ENCODE peak calls at places on chromosomes 7 and 10, in ten cellular contexts. K is GDM1; M is stimulated activated CD4-positive, alpha-beta T cell treated with anti-CD3 and anti-CD28 coated beads, Interleukin-4, amount 100 ng/mL, for 4 hours; F is HTR-8/SVneo; P is CD8-positive, alpha-beta T cell; Z is A172; X is effector CD8-positive, alpha-beta T cell; L is astrocyte of the spinal cord; S is central memory CD4-positive, alpha-beta T cell; T is globus pallidus. U is an unnamed sample.
A peak's percentile ranks its signal among the peaks of the same experiment; 100 is the strongest.

GRCh38 chr10:100948916-100949315 is 20.4 kb upstream of the SEMA4G start:
- DNase-seq in M (no peak), Z (no peak), X (no peak), F (no peak), S (no peak), K (no peak), L (no peak), T (no peak), P (no peak), U (no peak)

GRCh38 chr7:138663741-138664710 is 37.1 kb downstream of the SVOPL start:
- DNase-seq in K (peak; percentile 14), P (no peak), F (no peak), X (no peak), L (peak; percentile 6), M (peak; percentile 1), T (peak; percentile 15), Z (no peak), S (no peak), U (peak; percentile 88)

GRCh38 chr7:71313562-71313961 is 181.6 kb downstream of the GALNT17 start:
- DNase-seq in P (no peak), X (no peak), L (no peak), S (no peak), F (no peak), T (no peak), K (no peak), M (no peak), Z (no peak), U (no peak)

GRCh38 chr7:116689787-116690186 is 17.8 kb downstream of the MET start:
- DNase-seq in M (no peak), X (no peak), L (peak; percentile 75), P (no peak), S (no peak), Z (peak; percentile 77), T (no peak), F (no peak), K (no peak), U (no peak)

GRCh38 chr7:156021476-156021875 is 209.2 kb upstream of the SHH start:
- DNase-seq in Z (no peak), M (no peak), P (no peak), X (no peak), T (no peak), K (no peak), L (no peak), S (no peak), F (no peak), U (no peak)

GRCh38 chr10:106705576-106706526 is 458.7 kb downstream of the SORCS1 start:
- DNase-seq in P (no peak), M (peak; percentile 0), S (no peak), Z (peak; percentile 50), K (peak; percentile 6), X (no peak), F (no peak), L (peak; percentile 43), T (peak; percentile 70), U (peak; percentile 80)

GRCh38 chr10:52952391-52953079 is 180.0 kb upstream of the MBL2 start:
- DNase-seq in K (no peak), Z (no peak), M (no peak), X (no peak), P (no peak), L (peak; percentile 5), T (no peak), F (no peak), S (no peak), U (no peak)

GRCh38 chr7:118214051-118214832 is 10.3 kb upstream of the ANKRD7 start:
- DNase-seq in P (peak; percentile 63), Z (peak; percentile 70), M (peak; percentile 66), L (peak; percentile 88), S (peak; percentile 47), K (peak; percentile 15), F (no peak), X (peak; percentile 82), T (peak; percentile 68), U (no peak)

GRCh38 chr10:84423729-84424128 is 95.3 kb downstream of the CCSER2 start:
- DNase-seq in T (no peak), Z (no peak), S (no peak), F (no peak), L (no peak), X (no peak), M (no peak), P (no peak), K (no peak), U (no peak)

GRCh38 chr10:43808136-43808535 is 159.5 kb upstream of the ZNF32 start:
- DNase-seq in M (no peak), X (no peak), T (no peak), S (no peak), Z (no peak), L (peak; percentile 41), F (no peak), K (no peak), P (no peak), U (no peak)

GRCh38 chr7:29567174-29567573 is 3.5 kb downstream of the PRR15 start:
- DNase-seq in X (no peak), M (no peak), L (no peak), Z (no peak), F (no peak), P (no peak), S (no peak), T (no peak), K (no peak), U (no peak)

GRCh38 chr10:119270893-119271361 is 63.6 kb downstream of the GRK5 start:
- DNase-seq in L (no peak), T (no peak), F (no peak), P (peak; percentile 19), X (peak; percentile 7), M (peak; percentile 31), Z (no peak), S (peak; percentile 46), K (no peak), U (no peak)

GRCh38 chr7:69770613-69771012 is 172.3 kb downstream of the AUTS2 start:
- DNase-seq in K (no peak), S (no peak), X (no peak), F (no peak), L (no peak), T (no peak), P (no peak), Z (no peak), M (no peak), U (no peak)

GRCh38 chr10:121135512-121135911 is 284.4 kb downstream of the WDR11 start:
- DNase-seq in K (no peak), X (no peak), Z (no peak), S (no peak), M (no peak), L (no peak), T (no peak), F (no peak), P (no peak), U (no peak)

GRCh38 chr10:16835223-16835622 is 18.0 kb upstream of the RSU1 start:
- DNase-seq in L (no peak), P (no peak), S (peak; percentile 39), Z (no peak), M (peak; percentile 15), T (no peak), F (no peak), K (no peak), X (no peak), U (no peak)

GRCh38 chr10:7789390-7789789 is 1.4 kb downstream of the ATP5F1C start:
- DNase-seq in P (no peak), T (no peak), K (no peak), S (no peak), X (no peak), M (no peak), L (peak; percentile 16), Z (peak; percentile 42), F (no peak), U (peak; percentile 11)

GRCh38 chr10:29517352-29517923 is 117.3 kb downstream of the SVIL start:
- DNase-seq in M (no peak), T (peak; percentile 29), K (no peak), S (no peak), L (peak; percentile 38), P (no peak), X (no peak), F (peak; percentile 63), Z (peak; percentile 34), U (peak; percentile 93)

GRCh38 chr7:26705567-26705966 is 158.8 kb downstream of the SKAP2 start:
- DNase-seq in S (no peak), P (no peak), F (peak; percentile 66), K (peak; percentile 52), M (no peak), L (peak; percentile 94), T (no peak), Z (peak; percentile 76), X (no peak), U (no peak)

U was measured in mesendoderm.